ENCODE peak calls at places on chromosome 18, in ten cellular contexts. One of them, this sample, is unnamed. For H3K36me3, the result is how much of the 10 kb centered on the place peaks cover.

GRCh38 chr18:23718243-23718720 is 29.0 kb downstream of the LAMA3 start:
- DNase-seq in colonic mucosa: no peak
- DNase-seq in lower lobe of right lung: no peak
- DNase-seq in breast epithelium: no peak
- DNase-seq in heart right ventricle: no peak
- DNase-seq in tibial artery: no peak
- DNase-seq in left lung: no peak
- DNase-seq in BJ: no peak
- DNase-seq in lung: no peak
- DNase-seq in kidney epithelial cell: no peak
- DNase-seq in this sample: no peak

GRCh38 chr18:61435064-61435652 is 101.9 kb downstream of the CDH20 start:
- DNase-seq in breast epithelium: no peak
- DNase-seq in tibial artery: no peak
- DNase-seq in BJ: no peak
- DNase-seq in left lung: no peak
- DNase-seq in lung: no peak
- DNase-seq in lower lobe of right lung: no peak
- DNase-seq in colonic mucosa: no peak
- DNase-seq in kidney epithelial cell: no peak
- DNase-seq in heart right ventricle: no peak
- DNase-seq in this sample: peak

GRCh38 chr18:25434771-25435461 is 83.0 kb upstream of the ZNF521 start:
- DNase-seq in BJ: no peak
- DNase-seq in tibial artery: no peak
- DNase-seq in kidney epithelial cell: peak
- DNase-seq in breast epithelium: no peak
- DNase-seq in lower lobe of right lung: no peak
- DNase-seq in heart right ventricle: no peak
- DNase-seq in left lung: no peak
- DNase-seq in lung: no peak
- DNase-seq in colonic mucosa: no peak
- DNase-seq in this sample: no peak

GRCh38 chr18:25927830-25928229 is 162.6 kb downstream of the SS18 start:
- DNase-seq in lung: no peak
- DNase-seq in left lung: no peak
- DNase-seq in colonic mucosa: no peak
- DNase-seq in lower lobe of right lung: no peak
- DNase-seq in BJ: no peak
- DNase-seq in heart right ventricle: no peak
- DNase-seq in kidney epithelial cell: no peak
- DNase-seq in tibial artery: no peak
- DNase-seq in breast epithelium: no peak
- DNase-seq in this sample: no peak

GRCh38 chr18:79624356-79624961 is 55.1 kb upstream of the CTDP1 start:
- DNase-seq in heart right ventricle: no peak
- DNase-seq in left lung: no peak
- DNase-seq in breast epithelium: no peak
- DNase-seq in lower lobe of right lung: no peak
- DNase-seq in lung: no peak
- DNase-seq in tibial artery: no peak
- DNase-seq in colonic mucosa: no peak
- DNase-seq in BJ: no peak
- DNase-seq in kidney epithelial cell: no peak
- DNase-seq in this sample: no peak

GRCh38 chr18:21672868-21673267 is 31.7 kb downstream of the ABHD3 start:
- DNase-seq in colonic mucosa: peak
- DNase-seq in left lung: no peak
- DNase-seq in lung: no peak
- DNase-seq in tibial artery: no peak
- DNase-seq in kidney epithelial cell: peak
- DNase-seq in heart right ventricle: peak
- DNase-seq in breast epithelium: no peak
- DNase-seq in BJ: no peak
- DNase-seq in lower lobe of right lung: no peak
- DNase-seq in this sample: no peak

GRCh38 chr18:24413148-24413547 is 13.3 kb upstream of the IMPACT start:
- DNase-seq in left lung: no peak
- DNase-seq in heart right ventricle: no peak
- DNase-seq in lung: no peak
- DNase-seq in BJ: no peak
- DNase-seq in lower lobe of right lung: no peak
- DNase-seq in breast epithelium: no peak
- DNase-seq in colonic mucosa: no peak
- DNase-seq in tibial artery: no peak
- DNase-seq in kidney epithelial cell: no peak
- DNase-seq in this sample: no peak

GRCh38 chr18:54134053-54134452 is 90.4 kb downstream of the MBD2 start:
- DNase-seq in BJ: no peak
- DNase-seq in tibial artery: no peak
- DNase-seq in lung: no peak
- DNase-seq in breast epithelium: no peak
- DNase-seq in heart right ventricle: no peak
- DNase-seq in left lung: no peak
- DNase-seq in colonic mucosa: no peak
- DNase-seq in kidney epithelial cell: no peak
- DNase-seq in lower lobe of right lung: no peak
- DNase-seq in this sample: no peak

GRCh38 chr18:24212939-24213338 is 74.1 kb downstream of the CABYR start:
- DNase-seq in lung: no peak
- DNase-seq in tibial artery: no peak
- DNase-seq in breast epithelium: no peak
- DNase-seq in colonic mucosa: no peak
- DNase-seq in kidney epithelial cell: peak
- DNase-seq in heart right ventricle: no peak
- DNase-seq in left lung: no peak
- DNase-seq in lower lobe of right lung: no peak
- DNase-seq in BJ: peak
- DNase-seq in this sample: no peak

GRCh38 chr18:419542-420175 is 80.8 kb downstream of the COLEC12 start:
- DNase-seq in breast epithelium: no peak
- DNase-seq in kidney epithelial cell: no peak
- DNase-seq in tibial artery: no peak
- DNase-seq in heart right ventricle: no peak
- DNase-seq in BJ: no peak
- DNase-seq in left lung: no peak
- DNase-seq in lower lobe of right lung: no peak
- DNase-seq in colonic mucosa: no peak
- DNase-seq in lung: no peak
- DNase-seq in this sample: no peak

GRCh38 chr18:61502472-61502871 is 169.2 kb downstream of the CDH20 start:
- DNase-seq in lower lobe of right lung: no peak
- DNase-seq in lung: no peak
- DNase-seq in kidney epithelial cell: peak
- DNase-seq in heart right ventricle: peak
- DNase-seq in colonic mucosa: peak
- DNase-seq in BJ: peak
- DNase-seq in breast epithelium: no peak
- DNase-seq in left lung: no peak
- DNase-seq in tibial artery: peak
- DNase-seq in this sample: no peak

GRCh38 chr18:7608174-7608550 is 41.0 kb downstream of the PTPRM start:
- DNase-seq in tibial artery: no peak
- DNase-seq in heart right ventricle: no peak
- DNase-seq in lower lobe of right lung: no peak
- DNase-seq in lung: no peak
- DNase-seq in colonic mucosa: no peak
- DNase-seq in breast epithelium: no peak
- DNase-seq in kidney epithelial cell: no peak
- DNase-seq in BJ: no peak
- DNase-seq in left lung: no peak
- DNase-seq in this sample: no peak

GRCh38 chr18:3367491-3368091 is 82.4 kb upstream of the TGIF1 start:
- DNase-seq in heart right ventricle: no peak
- DNase-seq in colonic mucosa: no peak
- DNase-seq in breast epithelium: no peak
- DNase-seq in lung: no peak
- DNase-seq in left lung: no peak
- DNase-seq in kidney epithelial cell: no peak
- DNase-seq in BJ: peak
- DNase-seq in tibial artery: no peak
- DNase-seq in lower lobe of right lung: no peak
- DNase-seq in this sample: no peak

GRCh38 chr18:21315741-21316187 is 73.7 kb downstream of the GREB1L start:
- DNase-seq in heart right ventricle: no peak
- DNase-seq in colonic mucosa: no peak
- DNase-seq in BJ: no peak
- DNase-seq in left lung: no peak
- DNase-seq in kidney epithelial cell: no peak
- DNase-seq in tibial artery: no peak
- DNase-seq in lung: no peak
- DNase-seq in breast epithelium: no peak
- DNase-seq in lower lobe of right lung: no peak
- DNase-seq in this sample: no peak

GRCh38 chr18:136433-136832 is 21.9 kb upstream of the USP14 start:
- DNase-seq in lung: no peak
- DNase-seq in heart right ventricle: no peak
- DNase-seq in left lung: no peak
- DNase-seq in kidney epithelial cell: no peak
- DNase-seq in breast epithelium: no peak
- DNase-seq in tibial artery: no peak
- DNase-seq in lower lobe of right lung: no peak
- DNase-seq in colonic mucosa: no peak
- DNase-seq in BJ: no peak
- DNase-seq in this sample: peak

GRCh38 chr18:43978174-43978573 is 700.9 kb upstream of the SYT4 start:
- DNase-seq in tibial artery: no peak
- DNase-seq in colonic mucosa: no peak
- DNase-seq in kidney epithelial cell: no peak
- DNase-seq in lung: no peak
- DNase-seq in left lung: no peak
- DNase-seq in heart right ventricle: no peak
- DNase-seq in BJ: no peak
- DNase-seq in lower lobe of right lung: no peak
- DNase-seq in breast epithelium: no peak
- DNase-seq in this sample: no peak

GRCh38 chr18:57445488-57446319 is 10.5 kb downstream of the ONECUT2 start:
- DNase-seq in lung: no peak
- DNase-seq in tibial artery: no peak
- DNase-seq in colonic mucosa: no peak
- DNase-seq in left lung: no peak
- DNase-seq in kidney epithelial cell: no peak
- DNase-seq in BJ: no peak
- DNase-seq in lower lobe of right lung: no peak
- DNase-seq in breast epithelium: no peak
- DNase-seq in heart right ventricle: no peak
- DNase-seq in this sample: no peak

DNA sequence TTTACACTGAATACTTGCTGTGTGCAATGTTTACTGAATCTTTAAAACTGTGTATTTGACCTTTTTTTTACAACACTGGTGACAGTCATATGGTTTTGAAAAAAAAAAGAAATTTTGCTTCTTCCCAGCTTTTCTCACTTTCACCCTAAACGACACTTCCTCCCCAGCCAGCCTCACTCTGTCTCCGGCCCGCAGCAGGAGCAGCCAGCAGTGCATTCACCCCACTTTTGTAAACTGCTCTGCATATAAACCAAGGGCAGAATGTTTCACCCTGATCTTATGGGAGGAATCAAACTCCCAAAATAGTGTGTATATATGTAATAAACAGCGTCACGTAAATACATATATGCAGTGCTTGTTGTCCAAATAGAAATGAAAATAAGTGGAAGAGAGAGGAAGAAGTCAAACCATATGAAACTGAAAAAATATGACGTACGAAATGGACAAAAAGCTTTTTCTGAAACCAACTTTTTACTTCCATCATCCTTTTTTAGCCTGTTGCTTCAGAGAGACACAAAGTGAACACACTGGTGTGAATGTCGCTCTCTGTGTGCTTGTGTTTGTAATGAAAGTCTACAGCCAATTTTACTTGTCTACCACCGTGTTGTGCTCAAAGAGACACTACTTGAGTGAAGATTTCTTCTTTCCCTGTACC is 54.2 kb downstream of the ZCCHC2 start:
- DNase-seq in lung: no peak
- DNase-seq in tibial artery: no peak
- DNase-seq in kidney epithelial cell: no peak
- DNase-seq in breast epithelium: no peak
- DNase-seq in left lung: no peak
- DNase-seq in colonic mucosa: no peak
- DNase-seq in lower lobe of right lung: no peak
- DNase-seq in BJ: no peak
- DNase-seq in heart right ventricle: no peak
- DNase-seq in this sample: no peak
- H3K36me3 ChIP-seq in lung: under half
- H3K36me3 ChIP-seq in tibial artery: under half
- H3K36me3 ChIP-seq in kidney epithelial cell: under half
- H3K36me3 ChIP-seq in breast epithelium: under half
- H3K36me3 ChIP-seq in left lung: half or more
- H3K36me3 ChIP-seq in colonic mucosa: under half
- H3K36me3 ChIP-seq in lower lobe of right lung: half or more
- H3K36me3 ChIP-seq in BJ: under half
- H3K36me3 ChIP-seq in heart right ventricle: half or more
- H3K36me3 ChIP-seq in this sample: under half

DNA sequence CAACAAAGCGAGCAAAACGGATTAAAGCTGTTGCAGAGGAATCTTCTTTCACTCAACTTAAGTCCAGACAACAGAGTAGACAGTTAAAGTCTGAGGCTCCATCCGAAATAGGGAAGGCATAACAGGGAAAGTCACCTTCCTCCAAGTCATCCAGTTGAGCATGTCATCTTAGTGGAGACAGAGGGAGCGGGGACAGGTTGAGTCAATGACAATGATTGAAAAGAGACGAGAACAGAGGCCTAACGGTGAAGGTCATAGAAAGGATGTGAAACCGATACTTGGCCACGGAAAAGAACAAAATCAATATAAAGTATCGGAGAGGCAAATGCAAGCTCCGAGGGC is 446 bp downstream of the C18orf32 start:
- DNase-seq in BJ: no peak
- DNase-seq in kidney epithelial cell: no peak
- DNase-seq in lung: no peak
- DNase-seq in tibial artery: no peak
- DNase-seq in colonic mucosa: no peak
- DNase-seq in heart right ventricle: no peak
- DNase-seq in breast epithelium: no peak
- DNase-seq in left lung: no peak
- DNase-seq in lower lobe of right lung: no peak
- DNase-seq in this sample: no peak
- H3K36me3 ChIP-seq in BJ: under half
- H3K36me3 ChIP-seq in kidney epithelial cell: under half
- H3K36me3 ChIP-seq in lung: under half
- H3K36me3 ChIP-seq in tibial artery: under half
- H3K36me3 ChIP-seq in colonic mucosa: under half
- H3K36me3 ChIP-seq in heart right ventricle: half or more
- H3K36me3 ChIP-seq in breast epithelium: under half
- H3K36me3 ChIP-seq in left lung: half or more
- H3K36me3 ChIP-seq in lower lobe of right lung: half or more
- H3K36me3 ChIP-seq in this sample: under half

GRCh38 chr18:50274044-50274442 is 7.3 kb downstream of the MBD1 start:
- DNase-seq in lung: no peak
- DNase-seq in lower lobe of right lung: no peak
- DNase-seq in BJ: no peak
- DNase-seq in breast epithelium: no peak
- DNase-seq in colonic mucosa: no peak
- DNase-seq in heart right ventricle: no peak
- DNase-seq in tibial artery: no peak
- DNase-seq in left lung: no peak
- DNase-seq in kidney epithelial cell: no peak
- DNase-seq in this sample: no peak
- H3K36me3 ChIP-seq in lung: half or more
- H3K36me3 ChIP-seq in lower lobe of right lung: half or more
- H3K36me3 ChIP-seq in BJ: half or more
- H3K36me3 ChIP-seq in breast epithelium: under half
- H3K36me3 ChIP-seq in colonic mucosa: half or more
- H3K36me3 ChIP-seq in heart right ventricle: half or more
- H3K36me3 ChIP-seq in tibial artery: half or more
- H3K36me3 ChIP-seq in left lung: half or more
- H3K36me3 ChIP-seq in kidney epithelial cell: under half
- H3K36me3 ChIP-seq in this sample: half or more

GRCh38 chr18:76358774-76359173 is 136.3 kb downstream of the ZNF516 start:
- DNase-seq in lower lobe of right lung: no peak
- DNase-seq in lung: no peak
- DNase-seq in heart right ventricle: no peak
- DNase-seq in BJ: no peak
- DNase-seq in colonic mucosa: no peak
- DNase-seq in left lung: no peak
- DNase-seq in tibial artery: no peak
- DNase-seq in breast epithelium: no peak
- DNase-seq in kidney epithelial cell: no peak
- DNase-seq in this sample: no peak
- H3K36me3 ChIP-seq in lower lobe of right lung: half or more
- H3K36me3 ChIP-seq in lung: under half
- H3K36me3 ChIP-seq in heart right ventricle: half or more
- H3K36me3 ChIP-seq in BJ: under half
- H3K36me3 ChIP-seq in colonic mucosa: under half
- H3K36me3 ChIP-seq in left lung: half or more
- H3K36me3 ChIP-seq in tibial artery: under half
- H3K36me3 ChIP-seq in breast epithelium: under half
- H3K36me3 ChIP-seq in kidney epithelial cell: under half
- H3K36me3 ChIP-seq in this sample: under half

This sample was measured in CD4-positive, alpha-beta memory T cell.